ENCODE peak calls at places on chromosomes 6 and 20, in eight cellular contexts. One of them, this sample, is unnamed.

GRCh38 chr6:117918454-117918853 is 11.4 kb downstream of the SLC35F1 start:
- DNase-seq in neural progenitor cell: no peak
- DNase-seq in pancreas: no peak
- DNase-seq in AG10803: no peak
- DNase-seq in HFFc6: no peak
- DNase-seq in stimulated activated CD4-positive, alpha-beta T cell treated with anti-CD3 and anti-CD28 coated beads, Interleukin-2, amount 100 ng/mL, for 4 hours: no peak
- DNase-seq in HCT116: no peak
- DNase-seq in IMR-90: no peak
- DNase-seq in this sample: no peak

GRCh38 chr20:23200914-23201313 is 114.8 kb upstream of the CD93 start:
- DNase-seq in neural progenitor cell: peak
- DNase-seq in pancreas: no peak
- DNase-seq in AG10803: no peak
- DNase-seq in HFFc6: no peak
- DNase-seq in stimulated activated CD4-positive, alpha-beta T cell treated with anti-CD3 and anti-CD28 coated beads, Interleukin-2, amount 100 ng/mL, for 4 hours: no peak
- DNase-seq in HCT116: peak
- DNase-seq in IMR-90: peak
- DNase-seq in this sample: peak

GRCh38 chr6:168292911-168293310 is 26.7 kb downstream of the DACT2 start:
- DNase-seq in neural progenitor cell: no peak
- DNase-seq in pancreas: no peak
- DNase-seq in AG10803: no peak
- DNase-seq in HFFc6: no peak
- DNase-seq in stimulated activated CD4-positive, alpha-beta T cell treated with anti-CD3 and anti-CD28 coated beads, Interleukin-2, amount 100 ng/mL, for 4 hours: no peak
- DNase-seq in HCT116: no peak
- DNase-seq in IMR-90: no peak
- DNase-seq in this sample: no peak

GRCh38 chr6:68317366-68317765 is 317.7 kb upstream of the ADGRB3 start:
- DNase-seq in neural progenitor cell: no peak
- DNase-seq in pancreas: no peak
- DNase-seq in AG10803: no peak
- DNase-seq in HFFc6: no peak
- DNase-seq in stimulated activated CD4-positive, alpha-beta T cell treated with anti-CD3 and anti-CD28 coated beads, Interleukin-2, amount 100 ng/mL, for 4 hours: no peak
- DNase-seq in HCT116: no peak
- DNase-seq in IMR-90: no peak
- DNase-seq in this sample: no peak

GRCh38 chr20:19275630-19276071 is 63.2 kb downstream of the SLC24A3 start:
- DNase-seq in neural progenitor cell: no peak
- DNase-seq in pancreas: no peak
- DNase-seq in AG10803: peak
- DNase-seq in HFFc6: no peak
- DNase-seq in stimulated activated CD4-positive, alpha-beta T cell treated with anti-CD3 and anti-CD28 coated beads, Interleukin-2, amount 100 ng/mL, for 4 hours: no peak
- DNase-seq in HCT116: no peak
- DNase-seq in IMR-90: no peak
- DNase-seq in this sample: peak

GRCh38 chr6:121663292-121663691 is 227.8 kb downstream of the GJA1 start:
- DNase-seq in neural progenitor cell: no peak
- DNase-seq in pancreas: no peak
- DNase-seq in AG10803: no peak
- DNase-seq in HFFc6: no peak
- DNase-seq in stimulated activated CD4-positive, alpha-beta T cell treated with anti-CD3 and anti-CD28 coated beads, Interleukin-2, amount 100 ng/mL, for 4 hours: no peak
- DNase-seq in HCT116: no peak
- DNase-seq in IMR-90: no peak
- DNase-seq in this sample: no peak

GRCh38 chr6:105318660-105319059 is 84.2 kb downstream of the PREP start:
- DNase-seq in neural progenitor cell: no peak
- DNase-seq in pancreas: no peak
- DNase-seq in AG10803: peak
- DNase-seq in HFFc6: peak
- DNase-seq in stimulated activated CD4-positive, alpha-beta T cell treated with anti-CD3 and anti-CD28 coated beads, Interleukin-2, amount 100 ng/mL, for 4 hours: no peak
- DNase-seq in HCT116: peak
- DNase-seq in IMR-90: peak
- DNase-seq in this sample: no peak

GRCh38 chr6:78505178-78505577 is 362.2 kb upstream of the IRAK1BP1 start:
- DNase-seq in neural progenitor cell: no peak
- DNase-seq in pancreas: no peak
- DNase-seq in AG10803: no peak
- DNase-seq in HFFc6: no peak
- DNase-seq in stimulated activated CD4-positive, alpha-beta T cell treated with anti-CD3 and anti-CD28 coated beads, Interleukin-2, amount 100 ng/mL, for 4 hours: no peak
- DNase-seq in HCT116: no peak
- DNase-seq in IMR-90: no peak
- DNase-seq in this sample: no peak

GRCh38 chr20:47727170-47727880 is 58.0 kb downstream of the SULF2 start:
- DNase-seq in neural progenitor cell: no peak
- DNase-seq in pancreas: no peak
- DNase-seq in AG10803: no peak
- DNase-seq in HFFc6: no peak
- DNase-seq in stimulated activated CD4-positive, alpha-beta T cell treated with anti-CD3 and anti-CD28 coated beads, Interleukin-2, amount 100 ng/mL, for 4 hours: peak
- DNase-seq in HCT116: no peak
- DNase-seq in IMR-90: no peak
- DNase-seq in this sample: peak

GRCh38 chr20:17523326-17523725 is 7.9 kb downstream of the BFSP1 start:
- DNase-seq in neural progenitor cell: no peak
- DNase-seq in pancreas: no peak
- DNase-seq in AG10803: no peak
- DNase-seq in HFFc6: no peak
- DNase-seq in stimulated activated CD4-positive, alpha-beta T cell treated with anti-CD3 and anti-CD28 coated beads, Interleukin-2, amount 100 ng/mL, for 4 hours: no peak
- DNase-seq in HCT116: no peak
- DNase-seq in IMR-90: no peak
- DNase-seq in this sample: no peak

GRCh38 chr6:15148356-15149058 is 97.4 kb upstream of the JARID2 start:
- DNase-seq in neural progenitor cell: peak
- DNase-seq in pancreas: no peak
- DNase-seq in AG10803: peak
- DNase-seq in HFFc6: peak
- DNase-seq in stimulated activated CD4-positive, alpha-beta T cell treated with anti-CD3 and anti-CD28 coated beads, Interleukin-2, amount 100 ng/mL, for 4 hours: no peak
- DNase-seq in HCT116: no peak
- DNase-seq in IMR-90: peak
- DNase-seq in this sample: no peak

GRCh38 chr6:76592561-76592960 is 520.1 kb upstream of the IMPG1 start:
- DNase-seq in neural progenitor cell: no peak
- DNase-seq in pancreas: no peak
- DNase-seq in AG10803: no peak
- DNase-seq in HFFc6: no peak
- DNase-seq in stimulated activated CD4-positive, alpha-beta T cell treated with anti-CD3 and anti-CD28 coated beads, Interleukin-2, amount 100 ng/mL, for 4 hours: no peak
- DNase-seq in HCT116: no peak
- DNase-seq in IMR-90: no peak
- DNase-seq in this sample: no peak

GRCh38 chr6:149093643-149094042 is 223.9 kb upstream of the TAB2 start:
- DNase-seq in neural progenitor cell: no peak
- DNase-seq in pancreas: no peak
- DNase-seq in AG10803: peak
- DNase-seq in HFFc6: peak
- DNase-seq in stimulated activated CD4-positive, alpha-beta T cell treated with anti-CD3 and anti-CD28 coated beads, Interleukin-2, amount 100 ng/mL, for 4 hours: no peak
- DNase-seq in HCT116: no peak
- DNase-seq in IMR-90: peak
- DNase-seq in this sample: no peak

GRCh38 chr6:21831531-21832291 is 238.2 kb downstream of the SOX4 start:
- DNase-seq in neural progenitor cell: peak
- DNase-seq in pancreas: no peak
- DNase-seq in AG10803: peak
- DNase-seq in HFFc6: no peak
- DNase-seq in stimulated activated CD4-positive, alpha-beta T cell treated with anti-CD3 and anti-CD28 coated beads, Interleukin-2, amount 100 ng/mL, for 4 hours: no peak
- DNase-seq in HCT116: no peak
- DNase-seq in IMR-90: peak
- DNase-seq in this sample: no peak

GRCh38 chr6:145947108-145947507 is 17.1 kb downstream of the SHPRH start:
- DNase-seq in neural progenitor cell: no peak
- DNase-seq in pancreas: no peak
- DNase-seq in AG10803: peak
- DNase-seq in HFFc6: no peak
- DNase-seq in stimulated activated CD4-positive, alpha-beta T cell treated with anti-CD3 and anti-CD28 coated beads, Interleukin-2, amount 100 ng/mL, for 4 hours: no peak
- DNase-seq in HCT116: no peak
- DNase-seq in IMR-90: no peak
- DNase-seq in this sample: no peak

GRCh38 chr6:54085526-54085925 is 25.7 kb upstream of the MLIP start:
- DNase-seq in neural progenitor cell: no peak
- DNase-seq in pancreas: no peak
- DNase-seq in AG10803: peak
- DNase-seq in HFFc6: peak
- DNase-seq in stimulated activated CD4-positive, alpha-beta T cell treated with anti-CD3 and anti-CD28 coated beads, Interleukin-2, amount 100 ng/mL, for 4 hours: no peak
- DNase-seq in HCT116: no peak
- DNase-seq in IMR-90: peak
- DNase-seq in this sample: no peak